ENCODE peak calls at places on chromosomes 16 and 17, in four cellular contexts. One of them, this sample, is unnamed.

GRCh38 chr16:1900452-1900774 is 17.8 kb downstream of the HS3ST6 start:
- DNase-seq in activated T-cell treated with anti-CD3 and anti-CD28 coated beads for 1 hour: no peak
- DNase-seq in myocyte: no peak
- DNase-seq in GDM1: no peak
- DNase-seq in this sample: no peak

GRCh38 chr16:2840914-2841313 is 10.8 kb downstream of the ZG16B start:
- DNase-seq in activated T-cell treated with anti-CD3 and anti-CD28 coated beads for 1 hour: no peak
- DNase-seq in myocyte: no peak
- DNase-seq in GDM1: no peak
- DNase-seq in this sample: no peak

GRCh38 chr17:44908761-44909326 is 6.5 kb downstream of the GFAP start:
- DNase-seq in activated T-cell treated with anti-CD3 and anti-CD28 coated beads for 1 hour: no peak
- DNase-seq in myocyte: no peak
- DNase-seq in GDM1: no peak
- DNase-seq in this sample: no peak

GRCh38 chr17:78032166-78032565 is 73.7 kb downstream of the TNRC6C start:
- DNase-seq in activated T-cell treated with anti-CD3 and anti-CD28 coated beads for 1 hour: no peak
- DNase-seq in myocyte: no peak
- DNase-seq in GDM1: no peak
- DNase-seq in this sample: no peak

GRCh38 chr16:19138601-19139000 is 24.8 kb downstream of the ITPRIPL2 start:
- DNase-seq in activated T-cell treated with anti-CD3 and anti-CD28 coated beads for 1 hour: no peak
- DNase-seq in myocyte: peak
- DNase-seq in GDM1: no peak
- DNase-seq in this sample: no peak

GRCh38 chr17:80339731-80340456 is 75.1 kb upstream of the ENDOV start:
- DNase-seq in activated T-cell treated with anti-CD3 and anti-CD28 coated beads for 1 hour: no peak
- DNase-seq in myocyte: no peak
- DNase-seq in GDM1: no peak
- DNase-seq in this sample: no peak

GRCh38 chr17:61335105-61335844 is 64.4 kb upstream of the TBX2 start:
- DNase-seq in activated T-cell treated with anti-CD3 and anti-CD28 coated beads for 1 hour: no peak
- DNase-seq in myocyte: no peak
- DNase-seq in GDM1: no peak
- DNase-seq in this sample: no peak

GRCh38 chr17:44688675-44689491 is 693 bp downstream of the CCDC43 start:
- DNase-seq in activated T-cell treated with anti-CD3 and anti-CD28 coated beads for 1 hour: no peak
- DNase-seq in myocyte: peak
- DNase-seq in GDM1: no peak
- DNase-seq in this sample: peak

GRCh38 chr17:73984981-73985380 is 218.5 kb upstream of the RPL38 start:
- DNase-seq in activated T-cell treated with anti-CD3 and anti-CD28 coated beads for 1 hour: no peak
- DNase-seq in myocyte: no peak
- DNase-seq in GDM1: peak
- DNase-seq in this sample: peak

GRCh38 chr16:1337486-1337885 is 4.0 kb downstream of the BAIAP3 start:
- DNase-seq in activated T-cell treated with anti-CD3 and anti-CD28 coated beads for 1 hour: no peak
- DNase-seq in myocyte: no peak
- DNase-seq in GDM1: no peak
- DNase-seq in this sample: no peak

GRCh38 chr16:17503331-17503730 is 32.6 kb upstream of the XYLT1 start:
- DNase-seq in activated T-cell treated with anti-CD3 and anti-CD28 coated beads for 1 hour: no peak
- DNase-seq in myocyte: no peak
- DNase-seq in GDM1: no peak
- DNase-seq in this sample: no peak

GRCh38 chr16:49274936-49275730 is 6.5 kb downstream of the CBLN1 start:
- DNase-seq in activated T-cell treated with anti-CD3 and anti-CD28 coated beads for 1 hour: no peak
- DNase-seq in myocyte: no peak
- DNase-seq in GDM1: no peak
- DNase-seq in this sample: no peak

GRCh38 chr17:81015135-81015534 is 19.8 kb upstream of the BAIAP2 start:
- DNase-seq in activated T-cell treated with anti-CD3 and anti-CD28 coated beads for 1 hour: no peak
- DNase-seq in myocyte: no peak
- DNase-seq in GDM1: no peak
- DNase-seq in this sample: no peak

GRCh38 chr17:72266099-72266852 is 145.5 kb downstream of the SOX9 start:
- DNase-seq in activated T-cell treated with anti-CD3 and anti-CD28 coated beads for 1 hour: no peak
- DNase-seq in myocyte: no peak
- DNase-seq in GDM1: no peak
- DNase-seq in this sample: no peak

GRCh38 chr17:76399175-76400172 is 15.1 kb downstream of the SPHK1 start:
- DNase-seq in activated T-cell treated with anti-CD3 and anti-CD28 coated beads for 1 hour: no peak
- DNase-seq in myocyte: no peak
- DNase-seq in GDM1: no peak
- DNase-seq in this sample: no peak

GRCh38 chr16:70805787-70806186 is 4.8 kb upstream of the VAC14 start:
- DNase-seq in activated T-cell treated with anti-CD3 and anti-CD28 coated beads for 1 hour: no peak
- DNase-seq in myocyte: peak
- DNase-seq in GDM1: no peak
- DNase-seq in this sample: no peak

GRCh38 chr17:45925311-45925710 is 31.0 kb downstream of the MAPT start:
- DNase-seq in activated T-cell treated with anti-CD3 and anti-CD28 coated beads for 1 hour: no peak
- DNase-seq in myocyte: no peak
- DNase-seq in GDM1: no peak
- DNase-seq in this sample: no peak

GRCh38 chr17:29256735-29257466 is 10.2 kb downstream of the CRYBA1 start:
- DNase-seq in activated T-cell treated with anti-CD3 and anti-CD28 coated beads for 1 hour: no peak
- DNase-seq in myocyte: no peak
- DNase-seq in GDM1: no peak
- DNase-seq in this sample: no peak

GRCh38 chr16:1502092-1503004 is 9.2 kb downstream of the TELO2 start:
- DNase-seq in activated T-cell treated with anti-CD3 and anti-CD28 coated beads for 1 hour: no peak
- DNase-seq in myocyte: no peak
- DNase-seq in GDM1: no peak
- DNase-seq in this sample: no peak